ENCODE peak calls at places on chromosomes 2 and 18, in eight cellular contexts. N is 8988T; S is NCI-H1105 treated with DMSO at 0.1 percent for 48 hours; D is stimulated activated naive CD8-positive, alpha-beta T cell treated with anti-CD3 and anti-CD28 coated beads, Interleukin-15, Interleukin-2, amounts not matched to agents 100 U/mL and 50 U/mL, for 24 hours; Y is activated T-cell treated with anti-CD3 and anti-CD28 coated beads, Interleukin-2, amount 50 U/mL, for 72 hours; L is adrenal gland; Q is activated T-helper 1 cell treated with anti-CD3 and anti-CD28 coated beads, Interleukin-2, amount 50 U/mL, for 16 hours; U is neural progenitor cell. O is an unnamed sample.

GRCh38 chr2:74267068-74267467 is 68.7 kb downstream of the MTHFD2 start:
- DNase-seq in N (peak; percentile 46), L (no peak), S (peak; percentile 55), Y (peak; percentile 63), D (peak; percentile 41), Q (no peak), U (peak; percentile 45), O (peak; percentile 23)

GRCh38 chr18:2536493-2536892 is 34.8 kb downstream of the METTL4 start:
- DNase-seq in N (no peak), S (no peak), U (no peak), D (no peak), Y (no peak), Q (no peak), L (no peak), O (no peak)

GRCh38 chr2:27370816-27371620 is 602 bp downstream of the SNX17 start:
- DNase-seq in Q (no peak), U (no peak), D (peak; percentile 50), L (peak; percentile 75), N (no peak), S (no peak), Y (peak; percentile 27), O (no peak)

GRCh38 chr18:61890344-61890743 is 2.5 kb downstream of the RNF152 start:
- DNase-seq in S (no peak), N (no peak), D (no peak), U (no peak), Q (no peak), Y (no peak), L (no peak), O (no peak)

GRCh38 chr2:213688129-213688528 is 403.9 kb downstream of the SPAG16 start:
- DNase-seq in D (no peak), L (no peak), U (peak; percentile 46), S (no peak), Q (no peak), N (no peak), Y (no peak), O (no peak)

GRCh38 chr2:101307503-101307902 is 998 bp downstream of the RNF149 start:
- DNase-seq in N (no peak), S (no peak), D (peak; percentile 36), L (no peak), Q (no peak), Y (peak; percentile 46), U (no peak), O (no peak)

GRCh38 chr2:19857806-19858205 is 44.0 kb downstream of the TTC32 start:
- DNase-seq in Q (no peak), U (no peak), L (no peak), D (no peak), S (no peak), N (no peak), Y (no peak), O (no peak)

GRCh38 chr2:142188562-142188961 is 57.7 kb upstream of the LRP1B start:
- DNase-seq in L (no peak), U (no peak), Q (no peak), N (no peak), D (no peak), Y (no peak), S (no peak), O (no peak)

GRCh38 chr2:138421315-138421970 is 80.1 kb upstream of the SPOPL start:
- DNase-seq in Y (no peak), N (no peak), Q (no peak), U (no peak), D (no peak), S (no peak), L (no peak), O (no peak)

GRCh38 chr2:75722687-75723086 is 12.0 kb upstream of the GCFC2 start:
- DNase-seq in U (no peak), N (no peak), S (no peak), L (no peak), Q (no peak), Y (no peak), D (no peak), O (no peak)

GRCh38 chr2:120715356-120715755 is 20.3 kb upstream of the GLI2 start:
- DNase-seq in L (no peak), S (no peak), U (no peak), Q (no peak), D (no peak), N (no peak), Y (no peak), O (no peak)

GRCh38 chr2:19201911-19202310 is 156.5 kb downstream of the OSR1 start:
- DNase-seq in Q (no peak), D (no peak), S (no peak), N (no peak), U (no peak), Y (no peak), L (no peak), O (no peak)

GRCh38 chr2:127324635-127325034 is 30.7 kb upstream of the ERCC3 start:
- DNase-seq in Q (no peak), Y (no peak), S (no peak), L (no peak), D (no peak), N (peak; percentile 18), U (peak; percentile 15), O (peak; percentile 17)

GRCh38 chr2:162560291-162560690 is 216.4 kb downstream of the GCA start:
- DNase-seq in L (no peak), Q (no peak), U (no peak), D (no peak), Y (no peak), N (no peak), S (no peak), O (no peak)

GRCh38 chr18:25883091-25883490 is 207.3 kb downstream of the SS18 start:
- DNase-seq in L (no peak), Y (no peak), N (no peak), D (no peak), U (no peak), Q (no peak), S (no peak), O (no peak)

GRCh38 chr2:723761-724160 is 46.6 kb upstream of the TMEM18 start:
- DNase-seq in Y (no peak), U (no peak), L (no peak), N (no peak), D (no peak), Q (no peak), S (no peak), O (no peak)

GRCh38 chr2:25204190-25204838 is 35.9 kb upstream of the POMC start:
- DNase-seq in U (no peak), L (no peak), Y (no peak), S (no peak), D (peak; percentile 50), Q (no peak), N (no peak), O (no peak)

GRCh38 chr2:225137971-225138370 is 95.7 kb upstream of the DOCK10 start:
- DNase-seq in D (no peak), N (no peak), Q (no peak), L (no peak), S (no peak), Y (no peak), U (no peak), O (no peak)

GRCh38 chr2:222944552-222944951 is 83.7 kb downstream of the ACSL3 start:
- DNase-seq in N (no peak), Y (no peak), L (no peak), D (no peak), Q (no peak), S (no peak), U (no peak), O (no peak)

GRCh38 chr2:63692002-63692606 is 103.3 kb downstream of the MDH1 start:
- DNase-seq in S (peak; percentile 47), Q (no peak), N (no peak), U (peak; percentile 21), L (no peak), Y (no peak), D (no peak), O (peak; percentile 13)

GRCh38 chr18:35973650-35974049 is 1.2 kb downstream of the RMP24 start:
- DNase-seq in S (no peak), L (no peak), Y (no peak), U (no peak), D (no peak), Q (no peak), N (no peak), O (no peak)

GRCh38 chr2:151423760-151424159 is 14.1 kb downstream of the RIF1 start:
- DNase-seq in D (no peak), N (no peak), L (no peak), Y (no peak), Q (no peak), S (no peak), U (no peak), O (no peak)

GRCh38 chr2:26008851-26009566 is 24.9 kb upstream of the RAB10 start:
- DNase-seq in Y (no peak), U (no peak), Q (no peak), D (no peak), L (peak; percentile 82), N (no peak), S (no peak), O (peak; percentile 78)

GRCh38 chr18:58231930-58232329 is 187.9 kb downstream of the NEDD4L start:
- DNase-seq in N (no peak), U (no peak), Q (no peak), D (no peak), Y (no peak), S (no peak), L (no peak), O (peak; percentile 44)

GRCh38 chr2:160703648-160704585 is 210.3 kb upstream of the RBMS1 start:
- DNase-seq in D (peak; percentile 22), Y (peak; percentile 34), U (peak; percentile 78), L (no peak), N (no peak), S (no peak), Q (no peak), O (no peak)

O was measured in body of pancreas.